ENCODE peak calls at places on chromosomes 6 and 20, in seven cellular contexts. One of them, this sample, is unnamed.

GRCh38 chr6:135182120-135182992 is 1.2 kb downstream of the MYB start:
- DNase-seq in endothelial cell of umbilical vein: peak; percentile 9
- DNase-seq in Calu3: peak; percentile 10
- DNase-seq in C1 segment of cervical spinal cord: no peak
- DNase-seq in stimulated activated CD4-positive, alpha-beta T cell treated with anti-CD3 and anti-CD28 coated beads, TNF-alpha, amount 100 ng/mL, for 24 hours: no peak
- DNase-seq in hypothalamus: no peak
- DNase-seq in iPS-NIHi11: peak; percentile 24
- DNase-seq in this sample: peak; percentile 9

GRCh38 chr6:150692604-150693003 is 92.9 kb downstream of the PLEKHG1 start:
- DNase-seq in endothelial cell of umbilical vein: no peak
- DNase-seq in Calu3: no peak
- DNase-seq in C1 segment of cervical spinal cord: no peak
- DNase-seq in stimulated activated CD4-positive, alpha-beta T cell treated with anti-CD3 and anti-CD28 coated beads, TNF-alpha, amount 100 ng/mL, for 24 hours: no peak
- DNase-seq in hypothalamus: no peak
- DNase-seq in iPS-NIHi11: no peak
- DNase-seq in this sample: no peak

GRCh38 chr6:43088654-43089056 is 12.5 kb downstream of the PTK7 start:
- DNase-seq in endothelial cell of umbilical vein: no peak
- DNase-seq in Calu3: no peak
- DNase-seq in C1 segment of cervical spinal cord: no peak
- DNase-seq in stimulated activated CD4-positive, alpha-beta T cell treated with anti-CD3 and anti-CD28 coated beads, TNF-alpha, amount 100 ng/mL, for 24 hours: no peak
- DNase-seq in hypothalamus: no peak
- DNase-seq in iPS-NIHi11: no peak
- DNase-seq in this sample: no peak

GRCh38 chr6:27426045-27426620 is 37.6 kb downstream of the ZNF391 start:
- DNase-seq in endothelial cell of umbilical vein: no peak
- DNase-seq in Calu3: no peak
- DNase-seq in C1 segment of cervical spinal cord: no peak
- DNase-seq in stimulated activated CD4-positive, alpha-beta T cell treated with anti-CD3 and anti-CD28 coated beads, TNF-alpha, amount 100 ng/mL, for 24 hours: no peak
- DNase-seq in hypothalamus: no peak
- DNase-seq in iPS-NIHi11: no peak
- DNase-seq in this sample: no peak

GRCh38 chr6:43263314-43264178 is 20.3 kb downstream of the TTBK1 start:
- DNase-seq in endothelial cell of umbilical vein: peak; percentile 48
- DNase-seq in Calu3: peak; percentile 94
- DNase-seq in C1 segment of cervical spinal cord: peak; percentile 26
- DNase-seq in stimulated activated CD4-positive, alpha-beta T cell treated with anti-CD3 and anti-CD28 coated beads, TNF-alpha, amount 100 ng/mL, for 24 hours: peak; percentile 55
- DNase-seq in hypothalamus: no peak
- DNase-seq in iPS-NIHi11: peak; percentile 94
- DNase-seq in this sample: peak; percentile 78

GRCh38 chr20:13819885-13820645 is 35.2 kb downstream of the NDUFAF5 start:
- DNase-seq in endothelial cell of umbilical vein: peak; percentile 60
- DNase-seq in Calu3: peak; percentile 12
- DNase-seq in C1 segment of cervical spinal cord: no peak
- DNase-seq in stimulated activated CD4-positive, alpha-beta T cell treated with anti-CD3 and anti-CD28 coated beads, TNF-alpha, amount 100 ng/mL, for 24 hours: no peak
- DNase-seq in hypothalamus: no peak
- DNase-seq in iPS-NIHi11: peak; percentile 67
- DNase-seq in this sample: no peak

GRCh38 chr20:63911171-63911570 is 16.2 kb downstream of the DNAJC5 start:
- DNase-seq in endothelial cell of umbilical vein: no peak
- DNase-seq in Calu3: peak; percentile 25
- DNase-seq in C1 segment of cervical spinal cord: peak; percentile 60
- DNase-seq in stimulated activated CD4-positive, alpha-beta T cell treated with anti-CD3 and anti-CD28 coated beads, TNF-alpha, amount 100 ng/mL, for 24 hours: no peak
- DNase-seq in hypothalamus: no peak
- DNase-seq in iPS-NIHi11: no peak
- DNase-seq in this sample: no peak

GRCh38 chr6:152206072-152206818 is 398.8 kb downstream of the ESR1 start:
- DNase-seq in endothelial cell of umbilical vein: peak; percentile 37
- DNase-seq in Calu3: peak; percentile 19
- DNase-seq in C1 segment of cervical spinal cord: no peak
- DNase-seq in stimulated activated CD4-positive, alpha-beta T cell treated with anti-CD3 and anti-CD28 coated beads, TNF-alpha, amount 100 ng/mL, for 24 hours: no peak
- DNase-seq in hypothalamus: no peak
- DNase-seq in iPS-NIHi11: peak; percentile 47
- DNase-seq in this sample: peak; percentile 8

GRCh38 chr6:135163440-135163738 is 17.7 kb upstream of the MYB start:
- DNase-seq in endothelial cell of umbilical vein: no peak
- DNase-seq in Calu3: no peak
- DNase-seq in C1 segment of cervical spinal cord: no peak
- DNase-seq in stimulated activated CD4-positive, alpha-beta T cell treated with anti-CD3 and anti-CD28 coated beads, TNF-alpha, amount 100 ng/mL, for 24 hours: no peak
- DNase-seq in hypothalamus: no peak
- DNase-seq in iPS-NIHi11: no peak
- DNase-seq in this sample: no peak

GRCh38 chr6:4853782-4854511 is 77.7 kb downstream of the CDYL start:
- DNase-seq in endothelial cell of umbilical vein: no peak
- DNase-seq in Calu3: no peak
- DNase-seq in C1 segment of cervical spinal cord: no peak
- DNase-seq in stimulated activated CD4-positive, alpha-beta T cell treated with anti-CD3 and anti-CD28 coated beads, TNF-alpha, amount 100 ng/mL, for 24 hours: no peak
- DNase-seq in hypothalamus: no peak
- DNase-seq in iPS-NIHi11: no peak
- DNase-seq in this sample: no peak

GRCh38 chr6:75204959-75205775 is 686 bp downstream of the COL12A1 start:
- DNase-seq in endothelial cell of umbilical vein: peak; percentile 46
- DNase-seq in Calu3: peak; percentile 54
- DNase-seq in C1 segment of cervical spinal cord: no peak
- DNase-seq in stimulated activated CD4-positive, alpha-beta T cell treated with anti-CD3 and anti-CD28 coated beads, TNF-alpha, amount 100 ng/mL, for 24 hours: no peak
- DNase-seq in hypothalamus: no peak
- DNase-seq in iPS-NIHi11: no peak
- DNase-seq in this sample: peak; percentile 23

GRCh38 chr20:5729348-5729747 is 20.9 kb upstream of the SHLD1 start:
- DNase-seq in endothelial cell of umbilical vein: peak; percentile 50
- DNase-seq in Calu3: no peak
- DNase-seq in C1 segment of cervical spinal cord: no peak
- DNase-seq in stimulated activated CD4-positive, alpha-beta T cell treated with anti-CD3 and anti-CD28 coated beads, TNF-alpha, amount 100 ng/mL, for 24 hours: no peak
- DNase-seq in hypothalamus: no peak
- DNase-seq in iPS-NIHi11: no peak
- DNase-seq in this sample: no peak

GRCh38 chr6:56916849-56917551 is 37.9 kb upstream of the BEND6 start:
- DNase-seq in endothelial cell of umbilical vein: no peak
- DNase-seq in Calu3: no peak
- DNase-seq in C1 segment of cervical spinal cord: no peak
- DNase-seq in stimulated activated CD4-positive, alpha-beta T cell treated with anti-CD3 and anti-CD28 coated beads, TNF-alpha, amount 100 ng/mL, for 24 hours: no peak
- DNase-seq in hypothalamus: no peak
- DNase-seq in iPS-NIHi11: no peak
- DNase-seq in this sample: no peak

GRCh38 chr6:2976571-2977085 is 5.3 kb upstream of the SERPINB6 start:
- DNase-seq in endothelial cell of umbilical vein: peak; percentile 71
- DNase-seq in Calu3: no peak
- DNase-seq in C1 segment of cervical spinal cord: no peak
- DNase-seq in stimulated activated CD4-positive, alpha-beta T cell treated with anti-CD3 and anti-CD28 coated beads, TNF-alpha, amount 100 ng/mL, for 24 hours: no peak
- DNase-seq in hypothalamus: no peak
- DNase-seq in iPS-NIHi11: no peak
- DNase-seq in this sample: no peak

GRCh38 chr20:33460711-33461110 is 17.1 kb upstream of the SNTA1 start:
- DNase-seq in endothelial cell of umbilical vein: no peak
- DNase-seq in Calu3: no peak
- DNase-seq in C1 segment of cervical spinal cord: no peak
- DNase-seq in stimulated activated CD4-positive, alpha-beta T cell treated with anti-CD3 and anti-CD28 coated beads, TNF-alpha, amount 100 ng/mL, for 24 hours: no peak
- DNase-seq in hypothalamus: no peak
- DNase-seq in iPS-NIHi11: no peak
- DNase-seq in this sample: no peak

GRCh38 chr6:29502181-29502580 is 14.4 kb upstream of the MAS1L start:
- DNase-seq in endothelial cell of umbilical vein: no peak
- DNase-seq in Calu3: no peak
- DNase-seq in C1 segment of cervical spinal cord: no peak
- DNase-seq in stimulated activated CD4-positive, alpha-beta T cell treated with anti-CD3 and anti-CD28 coated beads, TNF-alpha, amount 100 ng/mL, for 24 hours: no peak
- DNase-seq in hypothalamus: no peak
- DNase-seq in iPS-NIHi11: no peak
- DNase-seq in this sample: no peak

GRCh38 chr6:139109558-139109957 is 25.3 kb upstream of the HECA start:
- DNase-seq in endothelial cell of umbilical vein: peak; percentile 16
- DNase-seq in Calu3: no peak
- DNase-seq in C1 segment of cervical spinal cord: no peak
- DNase-seq in stimulated activated CD4-positive, alpha-beta T cell treated with anti-CD3 and anti-CD28 coated beads, TNF-alpha, amount 100 ng/mL, for 24 hours: no peak
- DNase-seq in hypothalamus: no peak
- DNase-seq in iPS-NIHi11: no peak
- DNase-seq in this sample: no peak

GRCh38 chr6:128302942-128303341 is 217.5 kb downstream of the PTPRK start:
- DNase-seq in endothelial cell of umbilical vein: no peak
- DNase-seq in Calu3: no peak
- DNase-seq in C1 segment of cervical spinal cord: no peak
- DNase-seq in stimulated activated CD4-positive, alpha-beta T cell treated with anti-CD3 and anti-CD28 coated beads, TNF-alpha, amount 100 ng/mL, for 24 hours: no peak
- DNase-seq in hypothalamus: no peak
- DNase-seq in iPS-NIHi11: no peak
- DNase-seq in this sample: no peak

GRCh38 chr6:33613146-33613793 is 7.9 kb upstream of the ITPR3 start:
- DNase-seq in endothelial cell of umbilical vein: no peak
- DNase-seq in Calu3: peak; percentile 52
- DNase-seq in C1 segment of cervical spinal cord: no peak
- DNase-seq in stimulated activated CD4-positive, alpha-beta T cell treated with anti-CD3 and anti-CD28 coated beads, TNF-alpha, amount 100 ng/mL, for 24 hours: no peak
- DNase-seq in hypothalamus: no peak
- DNase-seq in iPS-NIHi11: no peak
- DNase-seq in this sample: no peak

GRCh38 chr6:75550544-75551167 is 51.0 kb upstream of the SENP6 start:
- DNase-seq in endothelial cell of umbilical vein: peak; percentile 31
- DNase-seq in Calu3: no peak
- DNase-seq in C1 segment of cervical spinal cord: no peak
- DNase-seq in stimulated activated CD4-positive, alpha-beta T cell treated with anti-CD3 and anti-CD28 coated beads, TNF-alpha, amount 100 ng/mL, for 24 hours: no peak
- DNase-seq in hypothalamus: no peak
- DNase-seq in iPS-NIHi11: no peak
- DNase-seq in this sample: no peak

GRCh38 chr6:20148433-20148832 is 63.8 kb downstream of the MBOAT1 start:
- DNase-seq in endothelial cell of umbilical vein: no peak
- DNase-seq in Calu3: no peak
- DNase-seq in C1 segment of cervical spinal cord: no peak
- DNase-seq in stimulated activated CD4-positive, alpha-beta T cell treated with anti-CD3 and anti-CD28 coated beads, TNF-alpha, amount 100 ng/mL, for 24 hours: no peak
- DNase-seq in hypothalamus: no peak
- DNase-seq in iPS-NIHi11: no peak
- DNase-seq in this sample: no peak

GRCh38 chr6:93319304-93319703 is 100.1 kb downstream of the EPHA7 start:
- DNase-seq in endothelial cell of umbilical vein: no peak
- DNase-seq in Calu3: no peak
- DNase-seq in C1 segment of cervical spinal cord: no peak
- DNase-seq in stimulated activated CD4-positive, alpha-beta T cell treated with anti-CD3 and anti-CD28 coated beads, TNF-alpha, amount 100 ng/mL, for 24 hours: no peak
- DNase-seq in hypothalamus: no peak
- DNase-seq in iPS-NIHi11: no peak
- DNase-seq in this sample: no peak

GRCh38 chr20:32820698-32821378 is 1.1 kb downstream of the MAPRE1 start:
- DNase-seq in endothelial cell of umbilical vein: no peak
- DNase-seq in Calu3: no peak
- DNase-seq in C1 segment of cervical spinal cord: no peak
- DNase-seq in stimulated activated CD4-positive, alpha-beta T cell treated with anti-CD3 and anti-CD28 coated beads, TNF-alpha, amount 100 ng/mL, for 24 hours: no peak
- DNase-seq in hypothalamus: no peak
- DNase-seq in iPS-NIHi11: no peak
- DNase-seq in this sample: no peak

GRCh38 chr6:152356659-152357058 is 280.5 kb downstream of the SYNE1 start:
- DNase-seq in endothelial cell of umbilical vein: peak; percentile 54
- DNase-seq in Calu3: no peak
- DNase-seq in C1 segment of cervical spinal cord: no peak
- DNase-seq in stimulated activated CD4-positive, alpha-beta T cell treated with anti-CD3 and anti-CD28 coated beads, TNF-alpha, amount 100 ng/mL, for 24 hours: no peak
- DNase-seq in hypothalamus: no peak
- DNase-seq in iPS-NIHi11: peak; percentile 51
- DNase-seq in this sample: no peak